ENCODE peak calls at places on chromosomes 2 and 18, in nine cellular contexts. C is H1, K is OCI-LY7, G is GM23248, V is fibroblast of lung, Y is H9, P is IMR-90, Z is endothelial cell of umbilical vein, J is HepG2. S is an unnamed sample.

GRCh38 chr2:45821558-45822271 is 170.2 kb downstream of the PRKCE start:
- DNase-seq in C (no peak), K (no peak), G (peak; percentile 31), V (peak; percentile 77), Y (no peak), P (peak; percentile 69), Z (no peak), J (peak; percentile 66), S (peak; percentile 69)

GRCh38 chr2:58954880-58955385 is 713.8 kb upstream of the FANCL start:
- DNase-seq in C (no peak), K (no peak), G (no peak), V (no peak), Y (no peak), P (no peak), Z (no peak), J (no peak), S (no peak)

GRCh38 chr2:112996635-112997034 is 8.6 kb upstream of the IL36A start:
- DNase-seq in C (no peak), K (peak; percentile 15), G (no peak), V (no peak), Y (no peak), P (no peak), Z (no peak), J (no peak), S (no peak)

GRCh38 chr2:142745691-142746090 is 131.8 kb upstream of the KYNU start:
- DNase-seq in C (no peak), K (no peak), G (no peak), V (peak; percentile 11), Y (no peak), P (no peak), Z (no peak), J (peak; percentile 19), S (no peak)

GRCh38 chr2:36540986-36541750 is 56.8 kb downstream of the FEZ2 start:
- DNase-seq in C (no peak), K (no peak), G (peak; percentile 42), V (no peak), Y (no peak), P (no peak), Z (no peak), J (no peak), S (no peak)

GRCh38 chr2:154623819-154624218 is 74.7 kb upstream of the KCNJ3 start:
- DNase-seq in C (no peak), K (peak; percentile 35), G (peak; percentile 36), V (peak; percentile 7), Y (peak; percentile 37), P (peak; percentile 0), Z (peak; percentile 45), J (peak; percentile 42), S (peak; percentile 3)

GRCh38 chr2:172038121-172038520 is 38.4 kb downstream of the METAP1D start:
- DNase-seq in C (no peak), K (no peak), G (peak; percentile 4), V (no peak), Y (no peak), P (peak; percentile 38), Z (no peak), J (no peak), S (no peak)

GRCh38 chr2:56234241-56234640 is 50.5 kb downstream of the CCDC85A start:
- DNase-seq in C (no peak), K (no peak), G (no peak), V (no peak), Y (no peak), P (no peak), Z (no peak), J (no peak), S (no peak)

GRCh38 chr18:8745355-8746014 is 40.1 kb downstream of the MTCL1 start:
- DNase-seq in C (no peak), K (peak; percentile 83), G (peak; percentile 88), V (no peak), Y (no peak), P (peak; percentile 90), Z (no peak), J (no peak), S (no peak)

GRCh38 chr18:8478166-8478967 is 130.9 kb upstream of the RAB12 start:
- DNase-seq in C (peak; percentile 97), K (peak; percentile 66), G (peak; percentile 64), V (peak; percentile 21), Y (peak; percentile 89), P (peak; percentile 34), Z (peak; percentile 55), J (peak; percentile 40), S (peak; percentile 6)

GRCh38 chr2:223537669-223538601 is 64.2 kb downstream of the SCG2 start:
- DNase-seq in C (no peak), K (no peak), G (peak; percentile 23), V (peak; percentile 73), Y (no peak), P (peak; percentile 43), Z (peak; percentile 21), J (peak; percentile 42), S (peak; percentile 64)

GRCh38 chr2:160372585-160372984 is 121.0 kb downstream of the RBMS1 start:
- DNase-seq in C (no peak), K (no peak), G (peak; percentile 45), V (peak; percentile 88), Y (no peak), P (peak; percentile 77), Z (peak; percentile 89), J (no peak), S (peak; percentile 86)

GRCh38 chr18:48994044-48994651 is 43.4 kb upstream of the SMAD7 start:
- DNase-seq in C (no peak), K (no peak), G (peak; percentile 93), V (peak; percentile 87), Y (no peak), P (peak; percentile 83), Z (no peak), J (peak; percentile 48), S (peak; percentile 84)

GRCh38 chr2:88837511-88838160 is 146.2 kb downstream of the RPIA start:
- DNase-seq in C (no peak), K (peak; percentile 66), G (no peak), V (no peak), Y (no peak), P (no peak), Z (no peak), J (no peak), S (no peak)

GRCh38 chr2:202671317-202672035 is 36.7 kb downstream of the FAM117B start:
- DNase-seq in C (no peak), K (no peak), G (no peak), V (peak; percentile 14), Y (no peak), P (no peak), Z (no peak), J (no peak), S (no peak)

GRCh38 chr2:202669841-202670240 is 35.1 kb downstream of the FAM117B start:
- DNase-seq in C (no peak), K (no peak), G (no peak), V (no peak), Y (no peak), P (no peak), Z (no peak), J (no peak), S (peak; percentile 3)
- H3K4me1 ChIP-seq in C (no peaks in the 10 kb centered on the region), K (peaks cover 42% of the 10 kb centered on the region), G (peaks cover 8% of the 10 kb centered on the region), V (no peaks in the 10 kb centered on the region), Y (no peaks in the 10 kb centered on the region), P (no peaks in the 10 kb centered on the region), Z (peaks cover 2% of the 10 kb centered on the region), J (peaks cover 16% of the 10 kb centered on the region), S (no peaks in the 10 kb centered on the region)

GRCh38 chr2:111037136-111037535 is 83.6 kb upstream of the BCL2L11 start:
- DNase-seq in C (no peak), K (peak; percentile 61), G (no peak), V (no peak), Y (no peak), P (no peak), Z (no peak), J (no peak), S (no peak)
- H4K20me1 ChIP-seq in C (no peaks in the 10 kb centered on the region), K (no peaks in the 10 kb centered on the region), G (no peaks in the 10 kb centered on the region), V (no peaks in the 10 kb centered on the region), Y (no peaks in the 10 kb centered on the region), P (no peaks in the 10 kb centered on the region), Z (no peaks in the 10 kb centered on the region), J (no peaks in the 10 kb centered on the region), S (no peaks in the 10 kb centered on the region)

DNA sequence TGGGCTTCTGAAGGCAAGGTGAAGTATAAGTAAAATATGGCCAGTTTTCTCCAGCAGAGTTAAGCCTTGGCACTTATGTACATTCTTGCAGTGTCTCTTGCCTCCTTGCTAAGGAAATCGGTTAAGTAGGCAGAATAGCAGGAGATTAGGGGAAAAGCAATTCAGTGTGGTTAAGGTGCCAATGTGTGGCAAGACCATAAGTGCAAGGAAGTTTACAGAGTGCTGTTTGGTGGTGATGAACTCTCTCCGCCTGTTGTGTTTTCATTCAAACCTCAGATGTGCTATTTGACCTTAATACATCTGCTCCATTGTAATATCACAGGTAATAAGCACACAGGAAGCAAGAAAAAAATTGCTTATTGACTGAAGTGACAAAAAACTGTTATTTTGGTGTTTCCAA is 156.1 kb downstream of the MGAT5 start:
- DNase-seq in C (no peak), K (no peak), G (no peak), V (no peak), Y (no peak), P (no peak), Z (no peak), J (no peak), S (no peak)
- H3K4me2 ChIP-seq in C (no peak overlapping the region), K (peak overlapping the region; percentile 81), G (no peak overlapping the region), V (no peak overlapping the region), Y (no peak overlapping the region), P (no peak overlapping the region), Z (peak overlapping the region; percentile 13), J (no peak overlapping the region), S (no peak overlapping the region)

DNA sequence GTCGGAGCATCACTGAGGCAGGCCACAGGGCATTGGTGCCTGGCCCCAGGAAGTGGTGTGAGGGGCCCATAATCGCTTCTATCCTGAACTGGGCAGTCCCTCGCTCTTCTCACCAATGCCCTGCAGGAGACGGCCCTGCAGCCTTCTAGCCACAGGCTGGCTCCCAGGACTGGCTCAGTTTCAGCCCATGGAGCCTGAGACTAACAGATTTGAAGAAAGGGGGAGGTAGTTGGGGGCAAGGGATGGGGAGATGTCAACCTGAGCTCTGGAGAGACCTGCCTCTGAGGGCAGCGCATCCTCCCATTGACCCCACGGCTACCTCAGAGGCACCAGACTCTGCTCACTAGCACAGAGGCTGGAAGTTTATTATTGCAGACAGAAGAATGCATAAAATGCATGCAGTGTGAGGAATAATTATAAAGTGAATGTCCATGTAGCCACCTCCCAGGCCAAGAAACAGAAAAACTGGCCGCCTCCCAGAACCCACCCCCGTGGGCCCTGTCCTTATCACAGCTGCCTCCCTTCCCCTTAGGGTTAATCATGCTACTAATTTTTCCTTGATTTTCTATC is 1.4 kb downstream of the TOGARAM2 start:
- DNase-seq in C (no peak), K (no peak), G (no peak), V (peak; percentile 73), Y (no peak), P (no peak), Z (no peak), J (no peak), S (peak; percentile 60)
- H3K4me1 ChIP-seq in C (no peaks in the 10 kb centered on the region), K (no peaks in the 10 kb centered on the region), G (no peaks in the 10 kb centered on the region), V (no peaks in the 10 kb centered on the region), Y (no peaks in the 10 kb centered on the region), P (peaks cover 16% of the 10 kb centered on the region), Z (no peaks in the 10 kb centered on the region), J (peaks cover 5% of the 10 kb centered on the region), S (peaks cover under 1% of the 10 kb centered on the region)

DNA sequence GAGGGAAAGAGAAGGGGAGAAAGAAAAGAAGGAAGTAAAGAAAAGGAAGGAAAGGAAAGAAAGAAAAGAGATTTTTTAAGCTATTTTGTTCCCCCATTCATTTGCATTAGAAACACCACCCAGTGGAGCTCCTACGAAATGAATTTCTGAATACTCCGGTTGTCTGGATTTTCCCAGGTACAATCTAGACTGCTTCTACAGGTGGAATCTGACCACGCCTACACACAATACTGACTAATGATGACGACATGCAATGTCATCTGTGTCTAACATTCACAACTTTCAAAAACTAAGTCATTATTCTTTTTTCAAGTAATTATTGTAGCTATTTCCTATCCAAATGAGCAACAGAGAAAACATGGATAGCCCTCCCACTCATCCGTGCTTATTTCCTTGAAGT is 121.7 kb downstream of the ZNF516 start:
- DNase-seq in C (no peak), K (no peak), G (no peak), V (no peak), Y (no peak), P (no peak), Z (no peak), J (no peak), S (no peak)
- H4K20me1 ChIP-seq in C (no peaks in the 10 kb centered on the region), K (no peaks in the 10 kb centered on the region), G (peaks cover 4% of the 10 kb centered on the region), V (no peaks in the 10 kb centered on the region), Y (no peaks in the 10 kb centered on the region), P (peaks cover 45% of the 10 kb centered on the region), Z (no peaks in the 10 kb centered on the region), J (peaks cover 23% of the 10 kb centered on the region), S (peaks cover 70% of the 10 kb centered on the region)

S was measured in astrocyte.